ENCODE peak calls at places on chromosomes 2 and 18, in six cellular contexts. U is fibroblast of lung, Q is neural progenitor cell, O is IMR-90, X is mammary epithelial cell, C is HepG2. M is an unnamed sample.

GRCh38 chr2:241802806-241803318 is 6.1 kb upstream of the NEU4 start:
- DNase-seq in U (no peak), O (no peak), Q (no peak), C (no peak), X (no peak), M (no peak)

GRCh38 chr2:12456293-12457151 is 260.2 kb upstream of the TRIB2 start:
- DNase-seq in O (peak; percentile 99), C (peak; percentile 95), X (peak; percentile 96), Q (peak; percentile 24), U (peak; percentile 98), M (peak; percentile 98)

GRCh38 chr2:65594150-65594549 is 161.8 kb upstream of the SPRED2 start:
- DNase-seq in C (no peak), O (no peak), Q (no peak), X (no peak), U (no peak), M (no peak)

GRCh38 chr2:77161009-77161408 is 361.2 kb downstream of the LRRTM4 start:
- DNase-seq in O (peak; percentile 3), X (no peak), U (peak; percentile 73), Q (no peak), C (peak; percentile 50), M (no peak)

GRCh38 chr2:101150306-101151140 is 659 bp downstream of the TBC1D8 start:
- DNase-seq in O (no peak), X (no peak), Q (peak; percentile 66), U (peak; percentile 3), C (no peak), M (peak; percentile 59)

GRCh38 chr2:205337307-205337706 is 345.0 kb upstream of the NRP2 start:
- DNase-seq in U (no peak), C (no peak), O (no peak), X (no peak), Q (no peak), M (no peak)

GRCh38 chr2:162103443-162104009 is 29.5 kb upstream of the DPP4 start:
- DNase-seq in X (no peak), C (no peak), O (peak; percentile 29), U (no peak), Q (no peak), M (no peak)

GRCh38 chr2:100580474-100581264 is 17.9 kb downstream of the PDCL3 start:
- DNase-seq in U (no peak), C (no peak), O (no peak), X (no peak), Q (no peak), M (no peak)

GRCh38 chr2:181774601-181775179 is 94.4 kb upstream of the NEUROD1 start:
- DNase-seq in O (peak; percentile 59), Q (no peak), U (peak; percentile 46), X (peak; percentile 72), C (no peak), M (peak; percentile 66)

GRCh38 chr2:100831831-100832230 is 11.9 kb downstream of the NPAS2 start:
- DNase-seq in U (no peak), C (no peak), O (no peak), X (no peak), Q (no peak), M (no peak)

GRCh38 chr2:69601179-69601612 is 42.3 kb downstream of the AAK1 start:
- DNase-seq in C (peak; percentile 49), Q (no peak), U (peak; percentile 96), X (peak; percentile 73), O (peak; percentile 97), M (peak; percentile 73)

GRCh38 chr18:13447621-13448020 is 229.1 kb downstream of the LDLRAD4 start:
- DNase-seq in O (peak; percentile 48), Q (peak; percentile 70), X (no peak), U (peak; percentile 95), C (no peak), M (peak; percentile 92)

GRCh38 chr2:27250652-27251379 is 12.0 kb downstream of the SLC30A3 start:
- DNase-seq in U (no peak), C (no peak), Q (no peak), X (no peak), O (no peak), M (no peak)

GRCh38 chr18:36211612-36212065 is 24.3 kb downstream of the MOCOS start:
- DNase-seq in U (peak; percentile 9), X (peak; percentile 82), Q (no peak), O (peak; percentile 66), C (no peak), M (no peak)

GRCh38 chr2:203200866-203201265 is 38.0 kb upstream of the CYP20A1 start:
- DNase-seq in U (no peak), Q (no peak), O (no peak), X (no peak), C (no peak), M (no peak)

GRCh38 chr2:121075006-121075545 is 209.9 kb downstream of the TFCP2L1 start:
- DNase-seq in O (peak; percentile 93), X (peak; percentile 99), Q (peak; percentile 70), U (peak; percentile 98), C (no peak), M (peak; percentile 63)

GRCh38 chr2:159030674-159031380 is 62.4 kb downstream of the TANC1 start:
- DNase-seq in C (peak; percentile 10), Q (peak; percentile 44), O (peak; percentile 83), X (no peak), U (peak; percentile 90), M (peak; percentile 64)

GRCh38 chr2:67824196-67824595 is 238.6 kb downstream of the C1D start:
- DNase-seq in C (no peak), X (no peak), O (peak; percentile 82), Q (no peak), U (peak; percentile 84), M (no peak)

GRCh38 chr2:84383271-84383670 is 75.8 kb downstream of the SUCLG1 start:
- DNase-seq in U (no peak), X (no peak), C (no peak), O (no peak), Q (no peak), M (no peak)

GRCh38 chr2:7661532-7661931 is 744.3 kb downstream of the RNF144A start:
- DNase-seq in C (no peak), Q (no peak), X (no peak), U (no peak), O (no peak), M (no peak)

GRCh38 chr2:3491716-3492474 is 27.4 kb downstream of the ADI1 start:
- DNase-seq in X (no peak), Q (no peak), O (no peak), C (no peak), U (no peak), M (no peak)

GRCh38 chr2:17646096-17646554 is 105.6 kb downstream of the VSNL1 start:
- DNase-seq in U (peak; percentile 78), Q (peak; percentile 58), X (peak; percentile 84), C (peak; percentile 83), O (peak; percentile 88), M (peak; percentile 93)

GRCh38 chr2:46569061-46569560 is 89.7 kb downstream of the TMEM247 start:
- DNase-seq in X (no peak), Q (no peak), U (peak; percentile 80), C (no peak), O (peak; percentile 58), M (no peak)

GRCh38 chr2:170073288-170073687 is 104.7 kb upstream of the MYO3B start:
- DNase-seq in X (peak; percentile 82), Q (no peak), U (peak; percentile 89), C (no peak), O (peak; percentile 71), M (peak; percentile 84)

GRCh38 chr2:172168917-172169346 is 66.2 kb upstream of the DLX2 start:
- DNase-seq in Q (no peak), O (peak; percentile 75), U (peak; percentile 60), C (no peak), X (peak; percentile 33), M (peak; percentile 41)

GRCh38 chr2:220916931-220917330 is 655.2 kb downstream of the EPHA4 start:
- DNase-seq in O (no peak), Q (no peak), X (no peak), C (no peak), U (no peak), M (no peak)

GRCh38 chr2:88765154-88765948 is 73.9 kb downstream of the RPIA start:
- DNase-seq in C (no peak), O (peak; percentile 4), U (peak; percentile 29), X (peak; percentile 80), Q (peak; percentile 59), M (peak; percentile 42)

GRCh38 chr2:102116675-102117471 is 25.7 kb upstream of the IL1R1 start:
- DNase-seq in Q (no peak), X (no peak), O (peak; percentile 28), U (peak; percentile 40), C (no peak), M (no peak)

GRCh38 chr2:40450066-40450841 is 1.6 kb downstream of the SLC8A1 start:
- DNase-seq in O (peak; percentile 60), X (peak; percentile 56), C (no peak), U (peak; percentile 62), Q (peak; percentile 22), M (peak; percentile 71)

GRCh38 chr18:62324917-62325805 is at the start of gene TNFRSF11A:
- DNase-seq in O (no peak), C (no peak), U (no peak), Q (peak; percentile 86), X (peak; percentile 58), M (peak; percentile 33)
- H3K27me3 ChIP-seq in O (peaks cover 70% of the 10 kb centered on the region), C (peaks cover 7% of the 10 kb centered on the region), U (peaks cover 49% of the 10 kb centered on the region), Q (peaks cover 63% of the 10 kb centered on the region), X (peaks cover 3% of the 10 kb centered on the region), M (peaks cover 44% of the 10 kb centered on the region)

GRCh38 chr18:29164020-29164706 is 987.2 kb upstream of the CDH2 start:
- DNase-seq in O (peak; percentile 96), Q (no peak), U (peak; percentile 97), X (peak; percentile 82), C (peak; percentile 3), M (peak; percentile 96)

GRCh38 chr18:29169599-29169998 is 992.7 kb upstream of the CDH2 start:
- DNase-seq in Q (no peak), U (no peak), C (no peak), O (no peak), X (no peak), M (no peak)

GRCh38 chr18:29161429-29161828 is 984.5 kb upstream of the CDH2 start:
- DNase-seq in C (no peak), X (no peak), Q (no peak), U (no peak), O (peak; percentile 26), M (no peak)

GRCh38 chr18:29163596-29163995 is 986.7 kb upstream of the CDH2 start:
- DNase-seq in X (no peak), C (no peak), Q (no peak), O (no peak), U (no peak), M (no peak)

GRCh38 chr18:29164993-29165599 is 988.2 kb upstream of the CDH2 start:
- DNase-seq in Q (peak; percentile 37), U (peak; percentile 96), O (peak; percentile 90), C (peak; percentile 13), X (peak; percentile 67), M (peak; percentile 85)
- H3K9ac ChIP-seq in Q (no peak overlapping the region), U (peak overlapping the region; percentile 24), O (peak overlapping the region; percentile 85), C (no peak overlapping the region), X (no peak overlapping the region), M (peak overlapping the region; percentile 81)

GRCh38 chr18:11665587-11665986 is 23.5 kb upstream of the GNAL start:
- DNase-seq in U (no peak), X (no peak), C (no peak), Q (no peak), O (no peak), M (no peak)
- H3K27me3 ChIP-seq in U (no peaks in the 10 kb centered on the region), X (no peaks in the 10 kb centered on the region), C (peaks cover 73% of the 10 kb centered on the region), Q (no peaks in the 10 kb centered on the region), O (peaks cover 46% of the 10 kb centered on the region), M (peaks cover 76% of the 10 kb centered on the region)

DNA sequence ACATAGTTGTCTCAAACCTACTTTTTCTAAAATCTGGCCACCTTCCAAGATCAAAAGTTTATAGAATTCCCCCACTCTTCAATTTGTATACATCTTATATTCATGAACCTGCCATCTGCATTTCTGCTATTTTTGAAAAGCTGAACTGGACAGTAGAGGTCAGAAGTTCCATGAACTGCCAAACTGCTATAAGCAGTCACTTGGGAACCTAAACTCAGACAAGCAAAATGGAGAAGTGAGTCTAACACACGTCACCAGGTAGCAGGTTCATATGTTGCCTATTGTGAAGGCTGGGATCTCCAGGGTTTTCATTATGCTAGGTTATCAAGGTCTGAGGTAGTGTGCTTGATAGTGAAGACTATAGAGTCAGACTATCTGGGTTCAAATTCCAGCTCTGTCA is 2.0 kb upstream of the MYO1B start:
- DNase-seq in U (no peak), X (no peak), Q (no peak), C (no peak), O (no peak), M (no peak)
- H3K9ac ChIP-seq in U (no peak overlapping the region), X (no peak overlapping the region), Q (no peak overlapping the region), C (no peak overlapping the region), O (no peak overlapping the region), M (no peak overlapping the region)